ENCODE peak calls at places on chromosomes 7 and 10, in five cellular contexts. N is PC-3, Y is RWPE1, O is AG09309, V is foreskin fibroblast. T is an unnamed sample.

GRCh38 chr10:104735036-104735435 is 93.9 kb downstream of the SORCS3 start:
- DNase-seq in N (no peak), Y (no peak), O (no peak), V (no peak), T (no peak)

GRCh38 chr7:90551036-90551435 is 45.1 kb upstream of the CDK14 start:
- DNase-seq in N (peak), Y (no peak), O (no peak), V (no peak), T (no peak)

GRCh38 chr10:21499910-21500577 is 25.4 kb downstream of the SKIDA1 start:
- DNase-seq in N (no peak), Y (no peak), O (no peak), V (no peak), T (no peak)

GRCh38 chr7:50868426-50869100 is 85.9 kb upstream of the GRB10 start:
- DNase-seq in N (peak), Y (no peak), O (no peak), V (no peak), T (no peak)

GRCh38 chr10:16341637-16342036 is 95.2 kb upstream of the PTER start:
- DNase-seq in N (no peak), Y (no peak), O (no peak), V (no peak), T (no peak)

GRCh38 chr10:123019941-123020703 is 11.3 kb downstream of the ACADSB start:
- DNase-seq in N (no peak), Y (no peak), O (no peak), V (no peak), T (no peak)

GRCh38 chr7:95435422-95435780 is 573 bp upstream of the PON2 start:
- DNase-seq in N (no peak), Y (no peak), O (no peak), V (no peak), T (no peak)

GRCh38 chr7:73647725-73648592 is 19.7 kb upstream of the VPS37D start:
- DNase-seq in N (peak), Y (no peak), O (no peak), V (peak), T (no peak)

GRCh38 chr10:24456319-24456718 is 247.4 kb downstream of the KIAA1217 start:
- DNase-seq in N (peak), Y (peak), O (peak), V (peak), T (peak)

GRCh38 chr10:3333426-3333825 is 160.8 kb upstream of the PITRM1 start:
- DNase-seq in N (no peak), Y (no peak), O (no peak), V (no peak), T (no peak)

GRCh38 chr7:2043316-2044039 is 189.3 kb downstream of the MAD1L1 start:
- DNase-seq in N (no peak), Y (no peak), O (no peak), V (no peak), T (no peak)

GRCh38 chr10:2111936-2112335 is 374.6 kb upstream of the ADARB2 start:
- DNase-seq in N (peak), Y (peak), O (no peak), V (no peak), T (no peak)

GRCh38 chr7:8109196-8110022 is 140.8 kb downstream of the GLCCI1 start:
- DNase-seq in N (peak), Y (no peak), O (peak), V (peak), T (peak)

GRCh38 chr7:140525741-140526140 is 46.4 kb upstream of the MKRN1 start:
- DNase-seq in N (peak), Y (peak), O (no peak), V (no peak), T (no peak)

GRCh38 chr7:5394264-5395105 is 29.1 kb downstream of the TNRC18 start:
- DNase-seq in N (no peak), Y (no peak), O (no peak), V (no peak), T (no peak)

GRCh38 chr10:48767752-48768450 is 83.2 kb downstream of the WDFY4 start:
- DNase-seq in N (no peak), Y (no peak), O (no peak), V (no peak), T (no peak)

GRCh38 chr7:104656467-104656866 is 328.1 kb downstream of the LHFPL3 start:
- DNase-seq in N (no peak), Y (peak), O (no peak), V (no peak), T (no peak)

GRCh38 chr10:112783653-112784426 is 166.2 kb upstream of the TCF7L2 start:
- DNase-seq in N (no peak), Y (no peak), O (no peak), V (no peak), T (no peak)

GRCh38 chr7:158430308-158431034 is 157.2 kb downstream of the PTPRN2 start:
- DNase-seq in N (no peak), Y (no peak), O (no peak), V (no peak), T (no peak)

GRCh38 chr10:80537086-80537704 is 507 bp upstream of the SH2D4B start:
- DNase-seq in N (no peak), Y (no peak), O (no peak), V (no peak), T (no peak)

GRCh38 chr7:147509859-147510542 is 1080.6 kb upstream of the C7orf33 start:
- DNase-seq in N (peak), Y (no peak), O (no peak), V (peak), T (no peak)

GRCh38 chr7:116528008-116528789 is 3.4 kb downstream of the CAV1 start:
- DNase-seq in N (peak), Y (peak), O (peak), V (peak), T (peak)

GRCh38 chr10:83925133-83925532 is 214.2 kb upstream of the GHITM start:
- DNase-seq in N (no peak), Y (no peak), O (no peak), V (no peak), T (no peak)

GRCh38 chr7:108037140-108037539 is 34.2 kb upstream of the LAMB1 start:
- DNase-seq in N (no peak), Y (no peak), O (no peak), V (no peak), T (no peak)

GRCh38 chr10:29465384-29465783 is 169.4 kb downstream of the SVIL start:
- DNase-seq in N (no peak), Y (no peak), O (no peak), V (no peak), T (no peak)
- TF ChIP-seq CTCF in N (peak), Y (no peak), O (no peak), V (peak), T (peak)

GRCh38 chr7:98194186-98194585 is 17.1 kb upstream of the BHLHA15 start:
- DNase-seq in N (no peak), Y (no peak), O (no peak), V (no peak), T (no peak)

GRCh38 chr7:98193474-98194180 is 17.6 kb upstream of the BHLHA15 start:
- DNase-seq in N (no peak), Y (no peak), O (no peak), V (no peak), T (no peak)

GRCh38 chr7:98194672-98195457 is 16.4 kb upstream of the BHLHA15 start:
- DNase-seq in N (no peak), Y (no peak), O (no peak), V (peak), T (no peak)

GRCh38 chr7:98199131-98199530 is 12.1 kb upstream of the BHLHA15 start:
- DNase-seq in N (no peak), Y (no peak), O (no peak), V (peak), T (no peak)

DNA sequence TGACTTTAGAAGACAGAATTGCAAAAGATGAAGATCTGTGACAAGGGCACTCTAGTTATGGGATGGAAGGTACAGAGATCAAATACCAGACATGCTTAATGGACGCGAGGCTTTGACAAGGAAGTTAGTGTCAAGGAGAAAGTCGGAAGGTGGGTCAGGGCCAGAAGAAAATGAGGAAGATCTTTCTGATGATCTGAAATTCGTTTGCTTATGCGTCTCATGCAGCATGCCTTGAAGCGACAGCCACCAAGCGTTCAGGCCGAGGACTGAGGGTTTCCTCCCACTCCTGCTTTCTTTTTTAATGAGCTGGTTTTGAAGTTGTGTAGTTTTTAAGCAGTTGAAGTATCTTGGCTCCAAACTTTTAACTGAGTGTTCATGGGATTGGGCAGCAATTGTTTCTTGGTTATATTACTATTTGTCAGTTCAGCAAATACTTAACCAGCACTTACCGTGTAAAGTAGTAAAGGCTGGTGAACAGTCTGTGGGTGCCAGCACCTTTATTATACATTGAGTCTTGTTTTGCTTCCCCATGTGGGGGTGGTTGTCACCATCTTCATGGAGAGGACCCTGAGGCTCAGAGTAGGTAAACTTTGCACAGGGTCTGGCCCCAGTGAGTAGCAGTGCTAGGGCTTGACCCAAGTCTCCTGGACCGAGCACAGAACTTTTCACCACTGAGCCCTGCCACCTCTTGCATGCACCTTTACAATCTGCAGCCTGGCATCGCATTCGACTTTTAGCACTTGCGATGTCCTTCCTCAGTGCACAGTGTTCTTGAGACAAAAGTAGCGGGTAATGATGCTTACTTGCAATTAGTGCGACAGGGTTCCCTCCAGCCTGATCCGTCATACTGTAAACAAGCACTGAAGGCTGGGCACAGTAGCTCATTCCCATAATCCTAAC is 14.3 kb upstream of the BHLHA15 start:
- DNase-seq in N (no peak), Y (no peak), O (no peak), V (no peak), T (no peak)
- TF ChIP-seq CTCF in N (no peak), Y (no peak), O (no peak), V (no peak), T (no peak)

DNA sequence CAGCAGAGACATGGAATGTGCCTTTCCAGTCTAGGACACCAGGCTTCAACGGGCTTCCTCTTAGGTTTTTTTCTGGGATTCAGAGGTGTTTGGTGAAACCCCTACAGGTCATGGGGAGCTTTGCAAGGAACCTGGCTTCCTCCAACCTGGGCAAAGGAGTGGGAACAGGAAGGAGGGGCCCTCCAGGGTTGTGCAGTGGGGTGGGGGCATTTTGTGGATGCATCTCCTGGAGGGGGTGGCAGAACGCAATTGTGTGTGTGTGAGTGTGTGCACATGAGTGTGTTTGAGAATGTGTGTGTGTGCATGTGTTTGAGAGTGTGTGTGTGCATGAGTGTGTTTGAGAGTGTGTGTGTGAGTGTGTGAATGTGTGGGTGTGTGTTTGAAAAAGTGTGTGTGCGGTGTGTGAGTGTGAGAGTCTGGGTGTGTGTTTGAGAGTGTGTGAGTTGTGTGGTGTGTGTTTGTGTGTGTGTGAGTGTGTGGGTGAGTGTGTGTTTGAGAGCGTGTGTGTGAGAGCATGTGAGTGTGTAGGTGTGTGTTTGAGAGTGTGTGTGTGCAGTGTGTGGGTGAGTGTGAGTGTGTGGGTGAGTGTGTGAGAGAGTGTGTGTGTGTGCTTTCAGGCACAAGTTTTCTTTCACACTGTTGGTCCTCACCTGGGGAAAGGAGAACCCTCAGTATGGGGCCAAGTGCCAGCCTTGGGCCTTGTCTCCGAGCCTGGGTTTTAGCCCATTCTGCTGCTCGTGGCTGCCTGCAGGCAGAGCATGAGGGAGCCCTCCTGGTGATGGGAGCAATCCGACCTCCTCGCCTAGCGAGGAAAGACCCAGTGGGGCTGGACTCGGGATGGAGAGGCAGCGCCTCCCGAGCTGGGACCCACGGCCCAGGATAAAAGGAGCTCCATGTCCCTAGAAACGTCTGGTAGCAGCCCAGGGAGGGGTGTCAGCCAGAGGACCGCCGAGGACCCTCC is 35.5 kb downstream of the CDH23 start:
- DNase-seq in N (no peak), Y (no peak), O (no peak), V (no peak), T (no peak)
- TF ChIP-seq CTCF in N (peak), Y (no peak), O (no peak), V (no peak), T (no peak)

GRCh38 chr7:41891967-41892755 is 189.3 kb upstream of the INHBA start:
- DNase-seq in N (no peak), Y (no peak), O (no peak), V (no peak), T (no peak)
- TF ChIP-seq CTCF in N (peak), Y (no peak), O (peak), V (peak), T (peak)

DNA sequence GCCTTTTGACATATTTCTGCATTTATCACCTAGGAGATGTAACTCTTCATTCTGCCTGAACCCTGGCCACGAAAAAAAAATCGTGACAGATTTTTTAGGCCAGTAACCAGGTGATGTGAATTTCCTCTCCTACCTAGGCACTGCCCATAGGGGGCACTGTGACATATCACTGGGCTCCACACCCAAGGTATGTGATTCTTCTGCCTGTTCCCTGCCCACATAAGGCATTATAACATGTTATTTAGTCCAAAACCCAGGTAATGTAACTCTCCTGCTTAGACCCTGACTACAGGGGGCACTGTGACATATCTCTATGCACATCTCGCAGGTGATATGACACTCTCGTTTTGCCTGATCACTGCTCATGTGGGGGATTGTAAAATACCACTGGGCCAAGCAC is 29.5 kb upstream of the ZNF107 start:
- DNase-seq in N (no peak), Y (no peak), O (no peak), V (no peak), T (no peak)
- TF ChIP-seq CTCF in N (peak), Y (no peak), O (no peak), V (no peak), T (no peak)

GRCh38 chr10:71065659-71066058 is 146.7 kb upstream of the UNC5B start:
- DNase-seq in N (no peak), Y (no peak), O (no peak), V (no peak), T (no peak)

GRCh38 chr10:71062156-71062555 is 150.2 kb upstream of the UNC5B start:
- DNase-seq in N (no peak), Y (no peak), O (no peak), V (no peak), T (no peak)

GRCh38 chr10:71066600-71066999 is 145.8 kb upstream of the UNC5B start:
- DNase-seq in N (no peak), Y (no peak), O (no peak), V (no peak), T (no peak)

GRCh38 chr10:71063431-71063830 is 148.9 kb upstream of the UNC5B start:
- DNase-seq in N (no peak), Y (no peak), O (no peak), V (no peak), T (no peak)

GRCh38 chr10:71064413-71065118 is 147.8 kb upstream of the UNC5B start:
- DNase-seq in N (peak), Y (no peak), O (no peak), V (no peak), T (no peak)
- TF ChIP-seq CTCF in N (peak), Y (no peak), O (no peak), V (no peak), T (no peak)

GRCh38 chr7:32147909-32148308 is 77.7 kb upstream of the PDE1C start:
- DNase-seq in N (no peak), Y (no peak), O (peak), V (no peak), T (peak)
- TF ChIP-seq CTCF in N (no peak), Y (no peak), O (no peak), V (no peak), T (no peak)